ENCODE peak calls at places on chromosomes 12 and 14, in five cellular contexts. One of them, this sample, is unnamed.

GRCh38 chr14:50839696-50840095 is 8.7 kb upstream of the NIN start:
- DNase-seq in A549: no peak
- DNase-seq in transverse colon: no peak
- DNase-seq in uterus: no peak
- DNase-seq in heart left ventricle: no peak
- DNase-seq in this sample: no peak

GRCh38 chr12:6915789-6916285 is 1.5 kb downstream of the ENO2 start:
- DNase-seq in heart left ventricle: no peak
- DNase-seq in A549: no peak
- DNase-seq in uterus: no peak
- DNase-seq in transverse colon: no peak
- DNase-seq in this sample: no peak

GRCh38 chr12:34398366-34398705 is 376.0 kb downstream of the ALG10 start:
- DNase-seq in heart left ventricle: peak; percentile 7
- DNase-seq in A549: no peak
- DNase-seq in transverse colon: peak; percentile 2
- DNase-seq in uterus: peak; percentile 5
- DNase-seq in this sample: peak; percentile 40

GRCh38 chr12:17304503-17305347 is 698.8 kb upstream of the LMO3 start:
- DNase-seq in transverse colon: no peak
- DNase-seq in A549: peak; percentile 32
- DNase-seq in heart left ventricle: no peak
- DNase-seq in uterus: no peak
- DNase-seq in this sample: no peak

GRCh38 chr14:97377550-97377949 is 580.4 kb downstream of the VRK1 start:
- DNase-seq in A549: no peak
- DNase-seq in transverse colon: no peak
- DNase-seq in heart left ventricle: no peak
- DNase-seq in uterus: no peak
- DNase-seq in this sample: no peak

GRCh38 chr14:21807975-21808374 is 134.4 kb upstream of the OR4E1 start:
- DNase-seq in heart left ventricle: no peak
- DNase-seq in A549: no peak
- DNase-seq in uterus: no peak
- DNase-seq in transverse colon: no peak
- DNase-seq in this sample: no peak

GRCh38 chr14:36057452-36058142 is 118.9 kb downstream of the PTCSC3 start:
- DNase-seq in uterus: no peak
- DNase-seq in A549: no peak
- DNase-seq in heart left ventricle: no peak
- DNase-seq in transverse colon: no peak
- DNase-seq in this sample: no peak

GRCh38 chr14:73786942-73787759 is 64.5 kb upstream of the PTGR2 start:
- DNase-seq in heart left ventricle: peak; percentile 79
- DNase-seq in transverse colon: peak; percentile 76
- DNase-seq in A549: no peak
- DNase-seq in uterus: peak; percentile 60
- DNase-seq in this sample: peak; percentile 85

GRCh38 chr12:79634957-79635471 is 55.8 kb downstream of the PAWR start:
- DNase-seq in A549: no peak
- DNase-seq in transverse colon: no peak
- DNase-seq in heart left ventricle: no peak
- DNase-seq in uterus: no peak
- DNase-seq in this sample: no peak

GRCh38 chr12:115213538-115213961 is 529.6 kb upstream of the TBX3 start:
- DNase-seq in A549: no peak
- DNase-seq in heart left ventricle: peak; percentile 40
- DNase-seq in transverse colon: no peak
- DNase-seq in uterus: no peak
- DNase-seq in this sample: no peak

GRCh38 chr12:54719691-54720090 is 71.5 kb upstream of the DCD start:
- DNase-seq in heart left ventricle: no peak
- DNase-seq in A549: no peak
- DNase-seq in uterus: no peak
- DNase-seq in transverse colon: no peak
- DNase-seq in this sample: no peak

GRCh38 chr12:112161711-112162110 is 36.4 kb downstream of the TRAFD1 start:
- DNase-seq in A549: no peak
- DNase-seq in uterus: no peak
- DNase-seq in heart left ventricle: no peak
- DNase-seq in transverse colon: no peak
- DNase-seq in this sample: peak; percentile 15

GRCh38 chr14:87898301-87898700 is 94.7 kb downstream of the GALC start:
- DNase-seq in heart left ventricle: no peak
- DNase-seq in A549: no peak
- DNase-seq in transverse colon: no peak
- DNase-seq in uterus: no peak
- DNase-seq in this sample: no peak

GRCh38 chr14:93794756-93795155 is 6.5 kb upstream of the PRIMA1 start:
- DNase-seq in heart left ventricle: no peak
- DNase-seq in uterus: no peak
- DNase-seq in transverse colon: no peak
- DNase-seq in A549: no peak
- DNase-seq in this sample: peak; percentile 28

GRCh38 chr14:89425931-89426330 is 8.9 kb upstream of the FOXN3 start:
- DNase-seq in A549: no peak
- DNase-seq in uterus: no peak
- DNase-seq in transverse colon: peak; percentile 33
- DNase-seq in heart left ventricle: no peak
- DNase-seq in this sample: peak; percentile 61

GRCh38 chr12:47082963-47083621 is 3.3 kb upstream of the AMIGO2 start:
- DNase-seq in heart left ventricle: no peak
- DNase-seq in uterus: no peak
- DNase-seq in A549: no peak
- DNase-seq in transverse colon: no peak
- DNase-seq in this sample: no peak

GRCh38 chr14:91482278-91483023 is 27.7 kb downstream of the PPP4R3A start:
- DNase-seq in uterus: no peak
- DNase-seq in transverse colon: no peak
- DNase-seq in heart left ventricle: no peak
- DNase-seq in A549: no peak
- DNase-seq in this sample: no peak

GRCh38 chr12:78530065-78530765 is 334.4 kb upstream of the SYT1 start:
- DNase-seq in transverse colon: no peak
- DNase-seq in heart left ventricle: no peak
- DNase-seq in A549: no peak
- DNase-seq in uterus: no peak
- DNase-seq in this sample: no peak

GRCh38 chr12:69583203-69583602 is 2.1 kb upstream of the CCT2 start:
- DNase-seq in transverse colon: no peak
- DNase-seq in heart left ventricle: no peak
- DNase-seq in A549: no peak
- DNase-seq in uterus: no peak
- DNase-seq in this sample: no peak

GRCh38 chr14:83395321-83395720 is 1861.7 kb upstream of the SEL1L start:
- DNase-seq in uterus: no peak
- DNase-seq in A549: no peak
- DNase-seq in heart left ventricle: no peak
- DNase-seq in transverse colon: no peak
- DNase-seq in this sample: no peak

GRCh38 chr12:123384318-123384993 is 524 bp downstream of the KMT5A start:
- DNase-seq in heart left ventricle: no peak
- DNase-seq in A549: no peak
- DNase-seq in uterus: no peak
- DNase-seq in transverse colon: no peak
- DNase-seq in this sample: peak; percentile 69

GRCh38 chr12:56518570-56518969 is 3.0 kb upstream of the RBMS2 start:
- DNase-seq in heart left ventricle: no peak
- DNase-seq in uterus: no peak
- DNase-seq in transverse colon: no peak
- DNase-seq in A549: no peak
- DNase-seq in this sample: no peak

GRCh38 chr12:71556881-71557280 is 106.8 kb downstream of the ZFC3H1 start:
- DNase-seq in heart left ventricle: no peak
- DNase-seq in uterus: no peak
- DNase-seq in A549: peak; percentile 25
- DNase-seq in transverse colon: no peak
- DNase-seq in this sample: no peak

GRCh38 chr12:41536813-41537490 is 348.8 kb downstream of the PDZRN4 start:
- DNase-seq in uterus: no peak
- DNase-seq in transverse colon: no peak
- DNase-seq in A549: no peak
- DNase-seq in heart left ventricle: no peak
- DNase-seq in this sample: no peak

GRCh38 chr12:74441872-74442271 is 95.8 kb upstream of the ATXN7L3B start:
- DNase-seq in heart left ventricle: no peak
- DNase-seq in uterus: no peak
- DNase-seq in transverse colon: no peak
- DNase-seq in A549: no peak
- DNase-seq in this sample: no peak

GRCh38 chr14:93717222-93717967 is 70.9 kb downstream of the PRIMA1 start:
- DNase-seq in uterus: no peak
- DNase-seq in transverse colon: no peak
- DNase-seq in A549: no peak
- DNase-seq in heart left ventricle: no peak
- DNase-seq in this sample: peak; percentile 51

GRCh38 chr14:106556665-106557289 is 1030.4 kb downstream of the TMEM121 start:
- DNase-seq in A549: no peak
- DNase-seq in heart left ventricle: no peak
- DNase-seq in transverse colon: peak; percentile 73
- DNase-seq in uterus: no peak
- DNase-seq in this sample: no peak

DNA sequence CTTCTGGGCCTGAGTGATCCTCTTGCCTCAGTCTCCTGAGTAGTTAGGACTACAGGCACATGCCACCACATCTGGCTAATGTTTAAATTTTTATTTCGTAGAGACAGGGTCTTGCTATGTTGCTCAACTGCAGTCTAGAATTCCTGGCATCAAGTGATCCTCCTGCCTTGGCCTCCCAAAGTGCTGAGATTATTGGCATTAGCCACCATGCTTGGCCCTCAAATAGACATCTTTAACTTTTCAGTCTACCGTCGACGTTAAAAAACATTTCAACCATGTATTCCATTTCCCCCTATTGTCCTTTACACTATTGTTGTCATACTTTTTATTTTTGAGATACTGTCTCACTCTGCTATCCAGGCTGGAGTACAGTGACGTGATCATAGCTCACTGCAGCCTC is 22.4 kb downstream of the ERH start:
- DNase-seq in uterus: no peak
- DNase-seq in heart left ventricle: no peak
- DNase-seq in transverse colon: no peak
- DNase-seq in A549: no peak
- DNase-seq in this sample: no peak
- TF ChIP-seq POLR2A in uterus: no peak
- TF ChIP-seq POLR2A in heart left ventricle: no peak
- TF ChIP-seq POLR2A in transverse colon: no peak
- TF ChIP-seq POLR2A in A549: no peak
- TF ChIP-seq POLR2A in this sample: no peak

GRCh38 chr12:3885179-3886094 is 12.2 kb upstream of the PARP11 start:
- DNase-seq in transverse colon: no peak
- DNase-seq in uterus: peak; percentile 33
- DNase-seq in heart left ventricle: peak; percentile 26
- DNase-seq in A549: peak; percentile 17
- DNase-seq in this sample: no peak

GRCh38 chr12:3882396-3882795 is 9.2 kb upstream of the PARP11 start:
- DNase-seq in A549: no peak
- DNase-seq in uterus: no peak
- DNase-seq in heart left ventricle: no peak
- DNase-seq in transverse colon: no peak
- DNase-seq in this sample: no peak

GRCh38 chr12:3882896-3883564 is 9.8 kb upstream of the PARP11 start:
- DNase-seq in uterus: no peak
- DNase-seq in transverse colon: no peak
- DNase-seq in A549: peak; percentile 22
- DNase-seq in heart left ventricle: no peak
- DNase-seq in this sample: no peak

GRCh38 chr12:3881208-3881980 is 8.2 kb upstream of the PARP11 start:
- DNase-seq in transverse colon: no peak
- DNase-seq in A549: no peak
- DNase-seq in uterus: no peak
- DNase-seq in heart left ventricle: no peak
- DNase-seq in this sample: no peak

GRCh38 chr12:3884671-3885070 is 11.5 kb upstream of the PARP11 start:
- DNase-seq in heart left ventricle: no peak
- DNase-seq in transverse colon: no peak
- DNase-seq in A549: no peak
- DNase-seq in uterus: no peak
- DNase-seq in this sample: no peak
- H3K27ac ChIP-seq in heart left ventricle: peak overlapping the region; percentile 52
- H3K27ac ChIP-seq in transverse colon: peak overlapping the region; percentile 65
- H3K27ac ChIP-seq in A549: no peak overlapping the region
- H3K27ac ChIP-seq in uterus: peak overlapping the region; percentile 82
- H3K27ac ChIP-seq in this sample: peak overlapping the region; percentile 68

GRCh38 chr12:26319511-26319910 is 124.1 kb downstream of the SSPN start:
- DNase-seq in transverse colon: no peak
- DNase-seq in uterus: peak; percentile 61
- DNase-seq in A549: no peak
- DNase-seq in heart left ventricle: peak; percentile 55
- DNase-seq in this sample: peak; percentile 88

GRCh38 chr12:26317942-26318565 is 122.7 kb downstream of the SSPN start:
- DNase-seq in uterus: no peak
- DNase-seq in heart left ventricle: no peak
- DNase-seq in A549: no peak
- DNase-seq in transverse colon: no peak
- DNase-seq in this sample: no peak

GRCh38 chr12:26318661-26319068 is 123.3 kb downstream of the SSPN start:
- DNase-seq in heart left ventricle: peak; percentile 64
- DNase-seq in A549: no peak
- DNase-seq in transverse colon: peak; percentile 37
- DNase-seq in uterus: peak; percentile 73
- DNase-seq in this sample: peak; percentile 89
- TF ChIP-seq POLR2A in heart left ventricle: no peak
- TF ChIP-seq POLR2A in A549: no peak
- TF ChIP-seq POLR2A in transverse colon: no peak
- TF ChIP-seq POLR2A in uterus: no peak
- TF ChIP-seq POLR2A in this sample: no peak

GRCh38 chr14:64951291-64951690 is 8.7 kb upstream of the GPX2 start:
- DNase-seq in A549: no peak
- DNase-seq in uterus: no peak
- DNase-seq in heart left ventricle: no peak
- DNase-seq in transverse colon: no peak
- DNase-seq in this sample: no peak

GRCh38 chr14:64948612-64949210 is 6.2 kb upstream of the GPX2 start:
- DNase-seq in A549: no peak
- DNase-seq in transverse colon: no peak
- DNase-seq in heart left ventricle: no peak
- DNase-seq in uterus: no peak
- DNase-seq in this sample: no peak

GRCh38 chr14:64951724-64952123 is 9.2 kb upstream of the GPX2 start:
- DNase-seq in uterus: no peak
- DNase-seq in transverse colon: no peak
- DNase-seq in A549: no peak
- DNase-seq in heart left ventricle: peak; percentile 46
- DNase-seq in this sample: peak; percentile 12

GRCh38 chr14:64952598-64953309 is 10.2 kb upstream of the GPX2 start:
- DNase-seq in heart left ventricle: no peak
- DNase-seq in A549: no peak
- DNase-seq in transverse colon: no peak
- DNase-seq in uterus: no peak
- DNase-seq in this sample: peak; percentile 4

DNA sequence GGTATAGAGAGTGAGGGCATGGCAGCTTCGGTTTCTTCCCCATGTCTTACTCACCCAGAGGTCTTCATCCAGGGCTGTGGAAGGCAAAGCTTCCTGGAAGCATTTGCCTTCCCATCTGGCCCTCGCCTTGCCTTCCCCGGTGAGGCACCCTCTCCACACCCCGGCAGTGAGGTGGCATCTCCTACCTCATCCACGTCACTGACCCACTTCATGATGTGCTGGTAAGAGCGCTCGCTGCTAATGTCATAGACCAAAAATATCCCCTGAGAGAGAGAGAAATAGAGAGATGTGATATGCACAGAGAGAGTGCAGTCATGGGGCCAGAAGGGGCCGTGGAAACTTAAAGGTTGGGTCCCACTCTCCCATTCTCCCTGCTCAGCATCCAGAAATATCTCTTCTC is 8.3 kb upstream of the GPX2 start:
- DNase-seq in A549: no peak
- DNase-seq in uterus: no peak
- DNase-seq in transverse colon: no peak
- DNase-seq in heart left ventricle: peak; percentile 76
- DNase-seq in this sample: no peak
- H3K27ac ChIP-seq in A549: no peak overlapping the region
- H3K27ac ChIP-seq in uterus: no peak overlapping the region
- H3K27ac ChIP-seq in transverse colon: no peak overlapping the region
- H3K27ac ChIP-seq in heart left ventricle: peak overlapping the region; percentile 90
- H3K27ac ChIP-seq in this sample: no peak overlapping the region

This sample was measured in sigmoid colon.